ENCODE peak calls at places on chromosomes 16 and 17, in nine cellular contexts. X is progenitor cell of endocrine pancreas, U is astrocyte of the spinal cord, Q is heart left ventricle, B is fibroblast of villous mesenchyme, A is WTC11, Y is foreskin keratinocyte, C is lower leg skin, T is body of pancreas. N is an unnamed sample.

GRCh38 chr16:9311303-9311954 is 220.0 kb downstream of the HAPSTR1 start:
- DNase-seq in X (no peak), U (no peak), Q (no peak), B (no peak), A (peak; percentile 55), Y (peak; percentile 2), C (peak; percentile 71), T (no peak), N (peak; percentile 11)

GRCh38 chr16:68503334-68503733 is 35.8 kb upstream of the ZFP90 start:
- DNase-seq in X (no peak), U (no peak), Q (no peak), B (no peak), A (no peak), Y (no peak), C (no peak), T (no peak), N (no peak)

GRCh38 chr17:40963838-40964237 is 2.9 kb downstream of the KRT39 start:
- DNase-seq in X (no peak), U (no peak), Q (no peak), B (peak; percentile 42), A (no peak), Y (no peak), C (no peak), T (no peak), N (no peak)

GRCh38 chr16:12739738-12740137 is 63.9 kb downstream of the CPPED1 start:
- DNase-seq in X (no peak), U (no peak), Q (no peak), B (no peak), A (no peak), Y (no peak), C (no peak), T (no peak), N (no peak)

GRCh38 chr16:76278976-76279375 is 1.8 kb downstream of the CNTNAP4 start:
- DNase-seq in X (no peak), U (peak; percentile 5), Q (no peak), B (no peak), A (no peak), Y (no peak), C (no peak), T (no peak), N (no peak)

GRCh38 chr16:77191259-77191969 is 424 bp downstream of the MON1B start:
- DNase-seq in X (no peak), U (no peak), Q (no peak), B (peak; percentile 11), A (no peak), Y (no peak), C (peak; percentile 88), T (peak; percentile 35), N (no peak)

GRCh38 chr17:50303051-50303450 is 28.8 kb downstream of the TMEM92 start:
- DNase-seq in X (no peak), U (no peak), Q (no peak), B (no peak), A (no peak), Y (no peak), C (no peak), T (no peak), N (no peak)

GRCh38 chr16:68470461-68471150 is 22.3 kb upstream of the SMPD3 start:
- DNase-seq in X (no peak), U (no peak), Q (no peak), B (no peak), A (no peak), Y (no peak), C (no peak), T (no peak), N (no peak)

GRCh38 chr17:46851029-46851741 is at the start of gene WNT9B:
- DNase-seq in X (peak; percentile 53), U (no peak), Q (no peak), B (no peak), A (peak; percentile 80), Y (no peak), C (no peak), T (peak; percentile 55), N (peak; percentile 32)

GRCh38 chr16:1325673-1326371 is 7.6 kb upstream of the BAIAP3 start:
- DNase-seq in X (no peak), U (no peak), Q (no peak), B (no peak), A (no peak), Y (no peak), C (no peak), T (no peak), N (no peak)

GRCh38 chr16:81585785-81586184 is 141.2 kb downstream of the CMIP start:
- DNase-seq in X (no peak), U (no peak), Q (peak; percentile 29), B (no peak), A (peak; percentile 50), Y (no peak), C (no peak), T (no peak), N (peak; percentile 46)
- TF ChIP-seq CTCF in X (peak; percentile 36), U (peak; percentile 36), Q (no peak), B (peak; percentile 40), A (no peak), Y (peak; percentile 50), C (no peak), T (no peak), N (peak; percentile 43)

GRCh38 chr17:65799869-65800268 is 238.4 kb upstream of the AXIN2 start:
- DNase-seq in X (no peak), U (no peak), Q (no peak), B (no peak), A (no peak), Y (no peak), C (no peak), T (no peak), N (no peak)

GRCh38 chr17:65799454-65799853 is 238.0 kb upstream of the AXIN2 start:
- DNase-seq in X (no peak), U (no peak), Q (no peak), B (no peak), A (no peak), Y (no peak), C (no peak), T (no peak), N (no peak)

GRCh38 chr17:65797101-65797500 is 235.7 kb upstream of the AXIN2 start:
- DNase-seq in X (no peak), U (no peak), Q (no peak), B (no peak), A (no peak), Y (no peak), C (no peak), T (no peak), N (no peak)

GRCh38 chr17:65800655-65801054 is 239.2 kb upstream of the AXIN2 start:
- DNase-seq in X (no peak), U (no peak), Q (no peak), B (peak; percentile 12), A (no peak), Y (no peak), C (no peak), T (no peak), N (no peak)

DNA sequence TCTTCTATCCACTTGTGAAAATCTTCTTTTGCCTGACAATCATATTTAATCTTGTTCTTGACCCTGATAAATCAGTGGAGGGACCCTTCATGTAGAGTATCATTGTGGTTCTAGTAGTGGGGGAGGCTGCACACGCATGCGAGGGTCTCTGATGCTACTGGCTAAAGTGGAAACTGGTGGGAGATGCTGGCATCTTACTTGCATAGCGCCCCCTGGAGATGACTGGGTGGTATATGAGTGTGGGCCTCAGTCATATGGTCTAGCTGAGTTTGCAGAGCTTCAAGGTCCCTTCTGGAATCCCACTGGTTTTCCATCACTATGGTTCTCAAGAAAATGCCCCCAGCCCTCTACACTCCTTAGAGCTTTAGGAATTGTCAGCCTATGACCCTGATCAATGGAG is 236.4 kb upstream of the AXIN2 start:
- DNase-seq in X (no peak), U (no peak), Q (no peak), B (peak; percentile 31), A (peak; percentile 67), Y (no peak), C (no peak), T (no peak), N (peak; percentile 30)
- TF ChIP-seq CTCF in X (peak; percentile 17), U (peak; percentile 37), Q (no peak), B (peak; percentile 58), A (peak; percentile 74), Y (peak; percentile 31), C (no peak), T (no peak), N (peak; percentile 61)

GRCh38 chr16:88481851-88482250 is 28.8 kb downstream of the ZFPM1 start:
- DNase-seq in X (no peak), U (no peak), Q (no peak), B (no peak), A (no peak), Y (no peak), C (no peak), T (no peak), N (no peak)

GRCh38 chr16:88477631-88478030 is 24.6 kb downstream of the ZFPM1 start:
- DNase-seq in X (no peak), U (no peak), Q (no peak), B (no peak), A (no peak), Y (no peak), C (no peak), T (no peak), N (no peak)

GRCh38 chr16:88478115-88478514 is 25.0 kb downstream of the ZFPM1 start:
- DNase-seq in X (no peak), U (no peak), Q (no peak), B (no peak), A (no peak), Y (no peak), C (no peak), T (no peak), N (no peak)

GRCh38 chr16:88478889-88479794 is 26.1 kb downstream of the ZFPM1 start:
- DNase-seq in X (no peak), U (no peak), Q (no peak), B (no peak), A (no peak), Y (no peak), C (no peak), T (peak; percentile 81), N (no peak)

GRCh38 chr16:88479795-88480760 is 27.0 kb downstream of the ZFPM1 start:
- DNase-seq in X (no peak), U (no peak), Q (no peak), B (no peak), A (no peak), Y (no peak), C (no peak), T (peak; percentile 85), N (no peak)
- TF ChIP-seq CTCF in X (no peak), U (no peak), Q (no peak), B (no peak), A (no peak), Y (no peak), C (no peak), T (no peak), N (no peak)

DNA sequence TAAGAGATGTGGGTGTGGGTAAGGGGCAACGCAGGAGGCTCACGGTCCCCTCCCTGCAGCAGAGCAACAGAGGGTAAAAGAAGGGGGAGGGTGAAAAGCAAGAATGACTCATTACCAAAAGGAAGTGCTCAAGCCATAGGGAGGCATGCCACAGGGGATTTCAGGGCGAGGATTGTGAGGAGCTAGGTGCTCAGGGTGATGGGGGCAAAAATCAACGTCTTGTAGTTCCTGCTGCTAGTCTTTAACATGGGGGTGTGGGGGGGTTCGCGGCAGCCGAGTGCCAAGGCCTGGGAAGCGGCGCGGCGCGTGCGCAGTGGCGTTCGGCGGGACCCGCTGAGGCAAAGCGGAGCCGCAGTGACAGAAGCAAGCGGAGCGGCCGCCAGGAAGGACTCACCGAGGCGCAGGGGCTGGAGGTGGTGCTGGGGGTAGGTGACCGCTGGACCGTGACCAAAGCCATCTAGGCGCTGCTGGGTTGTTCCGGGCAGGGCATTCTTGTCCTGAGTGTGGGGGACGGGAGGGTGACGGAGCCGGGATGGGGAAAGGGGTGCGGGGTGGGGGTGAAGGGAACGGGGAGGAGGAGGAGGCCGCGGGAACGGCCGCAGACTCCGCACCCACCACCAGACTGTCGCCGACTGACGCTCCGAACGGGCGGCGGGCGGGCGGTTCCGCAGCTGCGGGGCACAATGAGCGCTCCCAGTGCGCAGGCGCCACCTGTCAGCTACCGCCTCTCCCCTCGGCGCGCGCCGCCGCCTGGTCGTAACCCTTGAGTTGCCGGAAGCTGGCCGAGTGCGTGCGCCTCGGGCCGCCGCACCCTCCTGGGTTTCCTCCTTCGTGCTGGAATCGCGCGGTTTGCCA is at the start of gene SSH2:
- DNase-seq in X (peak; percentile 80), U (peak; percentile 86), Q (peak; percentile 95), B (peak; percentile 84), A (peak; percentile 91), Y (peak; percentile 54), C (peak; percentile 96), T (peak; percentile 90), N (peak; percentile 89)
- TF ChIP-seq CTCF in X (no peak), U (no peak), Q (peak; percentile 21), B (no peak), A (no peak), Y (no peak), C (no peak), T (no peak), N (no peak)